ENCODE peak calls at places on chromosomes 12 and 14, in seven cellular contexts. F is ovary, H is pancreas, B is transverse colon, A is uterus, T is AG04450, P is heart left ventricle. G is an unnamed sample. For H3K27me3, the result is how much of the 10 kb centered on the place peaks cover.

GRCh38 chr12:33156042-33156441 is 259.5 kb upstream of the PKP2 start:
- DNase-seq in F (no peak), H (no peak), B (no peak), A (no peak), T (no peak), P (no peak), G (no peak)

GRCh38 chr12:5655120-5655519 is 223.2 kb downstream of the NTF3 start:
- DNase-seq in F (no peak), H (no peak), B (no peak), A (no peak), T (no peak), P (no peak), G (no peak)

GRCh38 chr12:92927055-92927435 is 2.0 kb downstream of the EEA1 start:
- DNase-seq in F (no peak), H (no peak), B (no peak), A (no peak), T (no peak), P (peak), G (peak)

GRCh38 chr14:34994668-34995067 is 11.9 kb downstream of the SRP54 start:
- DNase-seq in F (no peak), H (no peak), B (no peak), A (no peak), T (no peak), P (no peak), G (no peak)

GRCh38 chr14:77979666-77980351 is 179.9 kb downstream of the ADCK1 start:
- DNase-seq in F (no peak), H (no peak), B (no peak), A (no peak), T (no peak), P (no peak), G (peak)

GRCh38 chr12:65084579-65084978 is 36.5 kb downstream of the WIF1 start:
- DNase-seq in F (no peak), H (no peak), B (no peak), A (no peak), T (no peak), P (no peak), G (no peak)

GRCh38 chr14:34438438-34438837 is 23.6 kb downstream of the SPTSSA start:
- DNase-seq in F (no peak), H (no peak), B (no peak), A (no peak), T (no peak), P (no peak), G (no peak)

GRCh38 chr12:46269429-46270241 is 792 bp upstream of the SLC38A1 start:
- DNase-seq in F (no peak), H (no peak), B (peak), A (no peak), T (no peak), P (no peak), G (no peak)

GRCh38 chr12:122870867-122871664 is 24.9 kb downstream of the VPS37B start:
- DNase-seq in F (no peak), H (no peak), B (peak), A (no peak), T (no peak), P (no peak), G (no peak)

GRCh38 chr12:128864516-128865186 is 11.4 kb downstream of the GLT1D1 start:
- DNase-seq in F (no peak), H (no peak), B (no peak), A (peak), T (no peak), P (peak), G (no peak)

GRCh38 chr14:89411976-89412375 is 5.1 kb downstream of the FOXN3 start:
- DNase-seq in F (no peak), H (no peak), B (no peak), A (no peak), T (no peak), P (no peak), G (no peak)

GRCh38 chr14:34872822-34873590 is 2.2 kb downstream of the BAZ1A start:
- DNase-seq in F (peak), H (no peak), B (peak), A (peak), T (no peak), P (no peak), G (no peak)

GRCh38 chr12:77319141-77319540 is 253.8 kb upstream of the E2F7 start:
- DNase-seq in F (no peak), H (no peak), B (no peak), A (no peak), T (no peak), P (no peak), G (no peak)

GRCh38 chr14:33846100-33846824 is 104.6 kb downstream of the EGLN3 start:
- DNase-seq in F (no peak), H (no peak), B (no peak), A (no peak), T (no peak), P (no peak), G (no peak)

GRCh38 chr12:103093499-103094106 is 136.1 kb downstream of the ASCL1 start:
- DNase-seq in F (no peak), H (no peak), B (peak), A (no peak), T (no peak), P (no peak), G (no peak)

GRCh38 chr12:4118017-4118510 is 155.5 kb upstream of the CCND2 start:
- DNase-seq in F (no peak), H (no peak), B (peak), A (no peak), T (peak), P (peak), G (no peak)

GRCh38 chr14:53953002-53953827 is 3.4 kb downstream of the BMP4 start:
- DNase-seq in F (peak), H (peak), B (peak), A (peak), T (peak), P (peak), G (no peak)

GRCh38 chr12:40446385-40446784 is 221.6 kb downstream of the LRRK2 start:
- DNase-seq in F (no peak), H (no peak), B (no peak), A (no peak), T (no peak), P (no peak), G (no peak)

GRCh38 chr12:15276088-15276698 is 46.1 kb upstream of the PTPRO start:
- DNase-seq in F (no peak), H (no peak), B (no peak), A (peak), T (no peak), P (no peak), G (no peak)

GRCh38 chr14:61866932-61867920 is 105.0 kb downstream of the SNAPC1 start:
- DNase-seq in F (no peak), H (no peak), B (no peak), A (no peak), T (no peak), P (no peak), G (no peak)

GRCh38 chr14:20247651-20248246 is 8.7 kb downstream of the OR11H4 start:
- DNase-seq in F (no peak), H (no peak), B (no peak), A (no peak), T (no peak), P (no peak), G (no peak)
- TF ChIP-seq CTCF in F (no peak), H (peak), B (no peak), A (no peak), T (no peak), P (no peak), G (peak)

GRCh38 chr12:82203076-82203475 is 155.1 kb downstream of the CCDC59 start:
- DNase-seq in F (no peak), H (no peak), B (no peak), A (no peak), T (no peak), P (no peak), G (no peak)
- H3K27ac ChIP-seq in F (no peak), H (no peak), B (no peak), A (no peak), T (no peak), P (no peak), G (no peak)

DNA sequence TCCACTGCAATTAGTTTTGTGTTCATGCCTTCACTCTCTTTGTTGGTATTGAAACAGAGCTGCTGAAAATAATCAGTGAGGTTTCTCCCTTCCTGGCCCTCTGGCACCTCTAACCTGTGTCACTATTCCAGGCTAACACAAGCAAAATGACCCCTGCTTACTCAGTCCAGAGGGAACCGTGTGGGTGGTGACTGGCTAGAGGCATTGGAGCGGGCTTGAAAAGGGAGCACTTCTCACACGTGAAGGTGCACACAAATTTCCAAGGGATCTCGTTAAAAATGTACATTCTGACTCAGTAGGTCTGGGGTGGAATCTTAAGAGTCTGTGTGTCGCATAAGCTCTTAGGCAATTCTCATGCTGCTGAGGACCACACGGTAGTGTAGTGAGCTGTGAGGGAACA is 1.3 kb upstream of the SLC24A4 start:
- DNase-seq in F (no peak), H (no peak), B (no peak), A (no peak), T (no peak), P (no peak), G (no peak)
- H3K27me3 ChIP-seq in F (under half), H (under half), B (half or more), A (under half), T (half or more), P (under half), G (under half)

GRCh38 chr14:74475678-74476077 is 17.4 kb downstream of the NPC2 start:
- DNase-seq in F (no peak), H (no peak), B (no peak), A (no peak), T (no peak), P (no peak), G (no peak)

GRCh38 chr14:74480051-74480450 is 13.1 kb downstream of the NPC2 start:
- DNase-seq in F (no peak), H (no peak), B (no peak), A (no peak), T (no peak), P (no peak), G (no peak)

GRCh38 chr14:74476107-74476506 is 17.0 kb downstream of the NPC2 start:
- DNase-seq in F (no peak), H (no peak), B (no peak), A (no peak), T (no peak), P (peak), G (no peak)

GRCh38 chr14:74476607-74477006 is 16.5 kb downstream of the NPC2 start:
- DNase-seq in F (no peak), H (no peak), B (no peak), A (no peak), T (no peak), P (no peak), G (no peak)

DNA sequence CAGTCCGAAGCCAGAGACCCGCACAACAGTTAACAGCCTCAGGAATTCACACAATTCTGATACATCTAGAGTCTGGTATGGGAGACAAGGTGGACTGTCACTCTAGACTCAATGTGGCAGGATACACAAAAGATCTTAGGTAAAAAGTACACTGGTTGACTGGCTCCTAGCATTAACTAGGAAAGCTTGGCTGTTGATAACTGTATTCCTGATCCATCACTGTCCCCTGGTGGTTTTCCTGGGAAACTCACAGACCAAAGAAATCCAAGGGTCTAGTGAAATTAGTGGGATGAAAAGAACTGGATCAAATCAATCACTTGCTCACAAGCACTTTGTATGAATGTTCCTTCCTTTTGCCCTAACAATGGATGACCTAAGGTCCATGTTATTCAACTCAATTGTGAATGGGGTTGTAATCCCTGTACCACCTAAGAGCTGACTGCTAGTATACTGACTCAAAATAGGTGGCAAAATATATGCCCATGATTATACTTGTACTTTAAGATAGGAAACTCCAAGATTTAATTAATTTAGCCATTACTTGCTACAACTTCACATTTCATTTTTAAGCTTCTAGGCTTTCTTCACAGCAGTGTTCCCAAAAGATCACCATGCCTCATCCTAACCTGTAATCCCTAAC is 14.0 kb downstream of the NPC2 start:
- DNase-seq in F (no peak), H (no peak), B (no peak), A (no peak), T (no peak), P (no peak), G (no peak)
- TF ChIP-seq CTCF in F (no peak), H (peak), B (peak), A (no peak), T (peak), P (peak), G (peak)

GRCh38 chr14:94394025-94394493 is 5.7 kb upstream of the SERPINA1 start:
- DNase-seq in F (no peak), H (no peak), B (no peak), A (no peak), T (no peak), P (no peak), G (no peak)
- H3K27ac ChIP-seq in F (no peak), H (peak), B (peak), A (no peak), T (no peak), P (no peak), G (no peak)

G was measured in DND-41.